ENCODE peak calls at places on chromosome 11, in nine cellular contexts. Y, V, Z, K, D, B, S, A and W are unnamed samples.

GRCh38 chr11:60948251-60948650 is 3.7 kb downstream of the SLC15A3 start:
- DNase-seq in S (no peak), Y (no peak), Z (no peak), D (no peak), K (no peak), B (no peak), A (no peak), V (no peak), W (no peak)

GRCh38 chr11:26896716-26897115 is 97.2 kb upstream of the FIBIN start:
- DNase-seq in V (no peak), D (no peak), K (no peak), S (no peak), A (no peak), Z (no peak), B (no peak), Y (no peak), W (no peak)

GRCh38 chr11:92266821-92267220 is 42.2 kb downstream of the FAT3 start:
- DNase-seq in Y (no peak), B (no peak), K (no peak), V (no peak), A (no peak), D (no peak), S (peak; percentile 2), Z (no peak), W (no peak)

GRCh38 chr11:116913000-116913399 is 75.6 kb upstream of the APOA1 start:
- DNase-seq in V (peak; percentile 92), Y (no peak), B (no peak), S (peak; percentile 68), D (no peak), K (no peak), Z (no peak), A (no peak), W (no peak)

GRCh38 chr11:79439893-79440450 is 858 bp downstream of the TENM4 start:
- DNase-seq in Y (no peak), S (peak; percentile 81), B (no peak), K (no peak), A (no peak), D (peak; percentile 56), Z (peak; percentile 67), V (no peak), W (no peak)

GRCh38 chr11:10503777-10504176 is 37.2 kb downstream of the RNF141 start:
- DNase-seq in V (no peak), Z (no peak), Y (no peak), B (no peak), K (no peak), S (no peak), D (peak; percentile 56), A (no peak), W (no peak)

GRCh38 chr11:59572091-59572490 is 43.5 kb downstream of the OSBP start:
- DNase-seq in A (no peak), K (no peak), Z (no peak), D (no peak), Y (no peak), S (no peak), B (no peak), V (no peak), W (no peak)

GRCh38 chr11:113106507-113106906 is 145.3 kb downstream of the NCAM1 start:
- DNase-seq in D (no peak), S (no peak), K (no peak), V (peak; percentile 11), A (no peak), B (no peak), Z (no peak), Y (no peak), W (no peak)

GRCh38 chr11:10351768-10352641 is 47.1 kb downstream of the ADM start:
- DNase-seq in V (peak; percentile 97), K (no peak), Y (peak; percentile 68), D (peak; percentile 94), S (peak; percentile 83), B (peak; percentile 36), A (peak; percentile 21), Z (no peak), W (no peak)

GRCh38 chr11:123063396-123064267 is 1.7 kb upstream of the HSPA8 start:
- DNase-seq in A (no peak), V (peak; percentile 78), S (peak; percentile 69), Y (peak; percentile 55), B (no peak), K (peak; percentile 58), D (peak; percentile 83), Z (no peak), W (no peak)

GRCh38 chr11:2194877-2195755 is 23.5 kb upstream of the TH start:
- DNase-seq in Z (no peak), A (peak; percentile 62), B (peak; percentile 41), S (peak; percentile 98), K (peak; percentile 61), Y (peak; percentile 54), V (peak; percentile 28), D (peak; percentile 80), W (peak; percentile 70)

GRCh38 chr11:119691020-119691666 is 37.9 kb downstream of the NECTIN1 start:
- DNase-seq in A (no peak), Y (no peak), K (no peak), D (no peak), S (no peak), B (no peak), V (no peak), Z (no peak), W (no peak)

GRCh38 chr11:95082576-95083001 is 7.1 kb upstream of the ENDOD1 start:
- DNase-seq in A (no peak), B (no peak), Z (no peak), D (no peak), V (no peak), K (no peak), S (no peak), Y (no peak), W (no peak)

GRCh38 chr11:34281256-34281655 is 76.6 kb downstream of the ABTB2 start:
- DNase-seq in Z (no peak), D (no peak), B (no peak), S (peak; percentile 56), V (no peak), A (no peak), Y (no peak), K (no peak), W (no peak)

GRCh38 chr11:122748968-122749687 is 89.2 kb upstream of the CRTAM start:
- DNase-seq in A (no peak), S (peak; percentile 95), B (no peak), D (peak; percentile 77), V (peak; percentile 95), K (peak; percentile 66), Z (peak; percentile 49), Y (no peak), W (peak; percentile 58)

GRCh38 chr11:78961938-78962701 is 387.5 kb upstream of the NARS2 start:
- DNase-seq in A (no peak), S (no peak), K (no peak), Z (no peak), Y (peak; percentile 18), V (peak; percentile 69), D (peak; percentile 80), B (no peak), W (no peak)

DNA sequence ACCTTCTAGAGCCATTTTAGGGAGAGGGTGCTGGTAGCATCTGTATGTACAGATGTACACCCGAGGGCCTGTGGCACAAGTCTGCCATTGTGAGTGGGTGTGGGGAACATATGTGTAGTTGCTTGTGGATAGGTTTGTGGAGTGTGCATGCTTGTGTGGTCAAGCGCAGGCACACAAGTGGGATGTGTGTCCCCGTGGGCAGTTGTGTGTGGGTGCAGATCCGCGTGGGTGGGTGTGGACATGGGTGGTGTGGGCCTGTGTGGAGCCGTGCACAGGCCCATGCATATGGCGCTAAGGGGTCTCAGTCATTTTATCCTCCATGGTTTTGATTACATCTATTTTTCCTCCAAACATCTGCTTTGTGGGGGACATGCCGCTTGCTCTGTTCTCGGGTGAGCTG is 28.8 kb downstream of the ALX4 start:
- DNase-seq in Y (no peak), S (no peak), K (no peak), D (no peak), B (no peak), Z (no peak), V (no peak), A (no peak), W (no peak)
- H3K4me3 ChIP-seq in Y (no peak overlapping the region), S (no peak overlapping the region), K (no peak overlapping the region), D (no peak overlapping the region), B (no peak overlapping the region), Z (no peak overlapping the region), V (no peak overlapping the region), A (no peak overlapping the region), W (no peak overlapping the region)

DNA sequence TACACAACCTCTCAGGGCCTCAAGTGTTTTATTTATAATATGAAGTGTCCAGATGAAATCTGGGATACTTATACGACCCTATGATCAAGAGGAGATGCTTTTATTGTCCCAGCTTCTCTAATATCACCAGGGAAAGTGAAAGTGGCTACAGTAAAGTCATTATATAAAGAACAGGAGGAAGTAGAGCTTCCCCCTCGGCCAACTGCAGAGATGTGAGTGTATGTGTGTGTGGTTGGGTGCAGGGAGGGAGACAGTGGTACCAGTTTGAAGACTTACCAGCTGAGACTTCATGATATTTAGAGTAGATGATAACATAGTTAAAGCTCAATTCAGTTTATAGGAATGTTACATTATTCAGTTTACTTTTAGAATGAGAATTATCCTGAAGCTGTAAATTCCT is 373.6 kb upstream of the DDI1 start:
- DNase-seq in K (no peak), A (no peak), Y (no peak), D (no peak), B (no peak), S (no peak), V (peak; percentile 17), Z (no peak), W (no peak)
- H3K27ac ChIP-seq in K (no peak overlapping the region), A (no peak overlapping the region), Y (no peak overlapping the region), D (no peak overlapping the region), B (no peak overlapping the region), S (no peak overlapping the region), V (no peak overlapping the region), Z (no peak overlapping the region), W (no peak overlapping the region)

DNA sequence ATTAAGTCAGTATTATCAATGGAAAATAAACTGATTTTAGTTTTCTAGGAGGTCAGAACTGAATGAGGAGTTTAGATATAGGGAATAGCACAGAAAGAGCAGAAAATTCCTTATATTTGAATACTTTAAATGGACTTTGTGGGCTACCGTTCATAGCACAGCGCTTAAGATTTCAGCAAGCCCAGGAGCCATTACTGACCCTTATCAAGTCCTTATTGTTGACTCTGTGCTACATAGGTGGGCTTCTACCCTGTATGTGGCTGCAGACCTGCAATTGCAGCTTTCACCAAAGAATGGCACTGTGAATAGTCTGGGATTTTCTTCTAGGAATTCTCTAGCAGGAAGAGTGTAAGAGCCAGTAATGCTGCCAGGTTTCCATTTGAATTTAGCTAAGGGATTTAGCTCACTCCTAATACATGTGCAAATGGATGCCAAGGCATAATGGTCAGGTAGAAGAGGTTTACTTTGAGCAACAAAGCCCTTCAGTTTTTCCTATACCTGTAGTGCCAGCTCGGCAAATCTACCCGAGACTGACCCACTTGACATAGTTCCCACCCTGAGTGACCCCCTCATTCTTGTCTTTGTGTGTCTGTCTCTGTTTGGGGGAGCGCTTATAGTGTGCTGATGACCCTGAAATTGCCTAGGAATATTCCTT is 42.5 kb upstream of the DLAT start:
- DNase-seq in Z (no peak), V (no peak), B (no peak), S (no peak), A (no peak), K (no peak), D (no peak), Y (no peak), W (no peak)
- H3K4me3 ChIP-seq in Z (peak overlapping the region; percentile 34), V (no peak overlapping the region), B (no peak overlapping the region), S (no peak overlapping the region), A (no peak overlapping the region), K (no peak overlapping the region), D (no peak overlapping the region), Y (peak overlapping the region; percentile 15), W (no peak overlapping the region)

GRCh38 chr11:47511927-47512326 is 41.0 kb downstream of the CELF1 start:
- DNase-seq in V (no peak), Y (no peak), S (no peak), K (no peak), Z (no peak), D (no peak), A (no peak), B (no peak), W (no peak)
- H3K27ac ChIP-seq in V (no peak overlapping the region), Y (no peak overlapping the region), S (peak overlapping the region; percentile 4), K (no peak overlapping the region), Z (no peak overlapping the region), D (no peak overlapping the region), A (peak overlapping the region; percentile 79), B (no peak overlapping the region), W (no peak overlapping the region)